ENCODE peak calls at places on chromosomes 12 and 14, in four cellular contexts. D is heart right ventricle, T is mesendoderm, W is EH. X is an unnamed sample.

GRCh38 chr12:132043216-132043615 is 93.5 kb downstream of the EP400 start:
- DNase-seq in D (no peak), T (no peak), W (no peak), X (no peak)

GRCh38 chr12:10361622-10362021 is 28.2 kb downstream of the KLRK1 start:
- DNase-seq in D (no peak), T (peak), W (peak), X (peak)

GRCh38 chr14:96956464-96957239 is 159.5 kb downstream of the VRK1 start:
- DNase-seq in D (no peak), T (no peak), W (no peak), X (no peak)

GRCh38 chr12:67751376-67751928 is 102.9 kb downstream of the DYRK2 start:
- DNase-seq in D (no peak), T (no peak), W (peak), X (no peak)

GRCh38 chr12:34389378-34390170 is 367.3 kb downstream of the ALG10 start:
- DNase-seq in D (no peak), T (no peak), W (no peak), X (no peak)

GRCh38 chr12:76083761-76084276 is 666 bp downstream of the NAP1L1 start:
- DNase-seq in D (peak), T (peak), W (peak), X (peak)

GRCh38 chr12:73731658-73732057 is 806.0 kb upstream of the ATXN7L3B start:
- DNase-seq in D (no peak), T (no peak), W (no peak), X (no peak)

GRCh38 chr14:75636100-75636692 is 24.5 kb downstream of the ERG28 start:
- DNase-seq in D (no peak), T (peak), W (peak), X (no peak)

GRCh38 chr14:67815573-67816235 is 686 bp downstream of the ZFYVE26 start:
- DNase-seq in D (no peak), T (peak), W (peak), X (no peak)

GRCh38 chr12:106133136-106134087 is 5.3 kb downstream of the NUAK1 start:
- DNase-seq in D (no peak), T (peak), W (peak), X (no peak)

GRCh38 chr12:68824597-68825250 is 16.7 kb downstream of the MDM2 start:
- DNase-seq in D (no peak), T (no peak), W (no peak), X (no peak)

GRCh38 chr12:131940121-131940520 is 9.6 kb upstream of the EP400 start:
- DNase-seq in D (no peak), T (no peak), W (no peak), X (no peak)

GRCh38 chr12:83864064-83864463 is 1048.5 kb downstream of the SLC6A15 start:
- DNase-seq in D (no peak), T (no peak), W (peak), X (no peak)

GRCh38 chr14:89315493-89316456 is 101.3 kb downstream of the FOXN3 start:
- DNase-seq in D (no peak), T (no peak), W (no peak), X (no peak)

GRCh38 chr14:104389326-104390220 is 190.0 kb upstream of the C14orf180 start:
- DNase-seq in D (no peak), T (no peak), W (no peak), X (no peak)

GRCh38 chr14:44961151-44961729 is 507 bp downstream of the KLHL28 start:
- DNase-seq in D (peak), T (peak), W (peak), X (peak)

GRCh38 chr14:67919259-67919658 is 99.7 kb downstream of the RAD51B start:
- DNase-seq in D (no peak), T (peak), W (peak), X (no peak)

GRCh38 chr14:63245893-63246292 is 41.6 kb downstream of the RHOJ start:
- DNase-seq in D (peak), T (no peak), W (no peak), X (no peak)

GRCh38 chr12:50985322-50985721 is 33.0 kb downstream of the HIGD1C start:
- DNase-seq in D (no peak), T (no peak), W (peak), X (no peak)

GRCh38 chr14:49679271-49679670 is 8.7 kb downstream of the POLE2 start:
- DNase-seq in D (no peak), T (no peak), W (peak), X (no peak)

GRCh38 chr12:6226701-6227096 is 26.5 kb downstream of the CD9 start:
- DNase-seq in D (peak), T (no peak), W (no peak), X (no peak)

GRCh38 chr14:90054803-90055202 is 7.0 kb upstream of the KCNK13 start:
- DNase-seq in D (no peak), T (no peak), W (peak), X (no peak)

GRCh38 chr14:98350213-98350612 is 921.8 kb downstream of the BCL11B start:
- DNase-seq in D (no peak), T (no peak), W (no peak), X (no peak)

GRCh38 chr14:106509176-106509575 is 982.8 kb downstream of the TMEM121 start:
- DNase-seq in D (no peak), T (no peak), W (no peak), X (no peak)

GRCh38 chr12:12439636-12440035 is 82.8 kb downstream of the BORCS5 start:
- DNase-seq in D (no peak), T (no peak), W (peak), X (no peak)

GRCh38 chr14:53368714-53369191 is 215.6 kb upstream of the DDHD1 start:
- DNase-seq in D (no peak), T (no peak), W (peak), X (no peak)

GRCh38 chr12:23771230-23771949 is 178.1 kb downstream of the SOX5 start:
- DNase-seq in D (peak), T (no peak), W (no peak), X (peak)

GRCh38 chr14:100076630-100077029 is 11.4 kb downstream of the EVL start:
- DNase-seq in D (peak), T (no peak), W (peak), X (no peak)

GRCh38 chr12:126706300-126706699 is 1560.7 kb upstream of the TMEM132C start:
- DNase-seq in D (no peak), T (peak), W (peak), X (no peak)

GRCh38 chr14:103177376-103177775 is 54.1 kb downstream of the TNFAIP2 start:
- DNase-seq in D (no peak), T (no peak), W (no peak), X (no peak)

GRCh38 chr12:12474471-12474928 is 88.2 kb downstream of the DUSP16 start:
- DNase-seq in D (no peak), T (no peak), W (no peak), X (no peak)

GRCh38 chr12:6987956-6988573 is 17.4 kb downstream of the EMG1 start:
- DNase-seq in D (no peak), T (no peak), W (no peak), X (peak)

GRCh38 chr12:20011200-20011599 is 357.1 kb upstream of the PDE3A start:
- DNase-seq in D (no peak), T (no peak), W (peak), X (no peak)

GRCh38 chr14:68479247-68479646 is 313.6 kb downstream of the ZFP36L1 start:
- DNase-seq in D (no peak), T (peak), W (peak), X (no peak)

GRCh38 chr14:65872536-65872935 is 460.0 kb downstream of the FUT8 start:
- DNase-seq in D (no peak), T (no peak), W (peak), X (no peak)

GRCh38 chr14:64293976-64294671 is at the start of gene ESR2:
- DNase-seq in D (peak), T (peak), W (peak), X (peak)

GRCh38 chr14:78127233-78127632 is 42.9 kb upstream of the NRXN3 start:
- DNase-seq in D (no peak), T (peak), W (no peak), X (no peak)

GRCh38 chr12:28242129-28242887 is 52.1 kb downstream of the CCDC91 start:
- DNase-seq in D (no peak), T (peak), W (no peak), X (no peak)

X was measured in NCI-H2081.